ENCODE peak calls at places on chromosomes 11 and 22, in five cellular contexts. L is spleen, B is cardiac muscle cell, A is IMR-90, E is mucosa of descending colon. X is an unnamed sample. For H3K4me1, the result is how much of the 10 kb centered on the place peaks cover.

GRCh38 chr11:91926967-91927366 is 297.7 kb upstream of the FAT3 start:
- DNase-seq in L (no peak), B (peak), A (no peak), E (peak), X (no peak)

GRCh38 chr11:132650969-132651720 is 881.2 kb downstream of the OPCML start:
- DNase-seq in L (no peak), B (no peak), A (no peak), E (no peak), X (no peak)

GRCh38 chr22:20432244-20432686 is 5.4 kb downstream of the SCARF2 start:
- DNase-seq in L (peak), B (no peak), A (no peak), E (no peak), X (no peak)

GRCh38 chr11:68343761-68344256 is 31.4 kb downstream of the LRP5 start:
- DNase-seq in L (no peak), B (no peak), A (no peak), E (peak), X (no peak)

GRCh38 chr11:12260731-12261521 is 116.4 kb upstream of the PARVA start:
- DNase-seq in L (no peak), B (no peak), A (no peak), E (no peak), X (no peak)

GRCh38 chr11:116310215-116310614 is 462.6 kb downstream of the BUD13 start:
- DNase-seq in L (no peak), B (peak), A (peak), E (no peak), X (no peak)

GRCh38 chr11:73294604-73295003 is 13.5 kb upstream of the ARHGEF17 start:
- DNase-seq in L (peak), B (no peak), A (no peak), E (no peak), X (no peak)

GRCh38 chr22:42959472-42960145 is 55.3 kb downstream of the PACSIN2 start:
- DNase-seq in L (no peak), B (peak), A (peak), E (no peak), X (no peak)

GRCh38 chr22:39494471-39495120 is 7.5 kb upstream of the MIEF1 start:
- DNase-seq in L (no peak), B (no peak), A (peak), E (no peak), X (no peak)

GRCh38 chr11:128544625-128545024 is 42.7 kb downstream of the ETS1 start:
- DNase-seq in L (no peak), B (peak), A (peak), E (no peak), X (no peak)

GRCh38 chr22:20764053-20764720 is 9.7 kb upstream of the SERPIND1 start:
- DNase-seq in L (no peak), B (no peak), A (no peak), E (no peak), X (no peak)

GRCh38 chr11:93326681-93327080 is 3.9 kb upstream of the DEUP1 start:
- DNase-seq in L (no peak), B (no peak), A (no peak), E (no peak), X (no peak)

GRCh38 chr11:35983965-35984364 is 40.1 kb downstream of the LDLRAD3 start:
- DNase-seq in L (no peak), B (no peak), A (no peak), E (no peak), X (no peak)

GRCh38 chr22:46731246-46732040 is 6.6 kb downstream of the CERK start:
- DNase-seq in L (no peak), B (no peak), A (no peak), E (peak), X (no peak)

GRCh38 chr11:69450064-69450856 is 31.2 kb upstream of the LINC01488 start:
- DNase-seq in L (no peak), B (no peak), A (no peak), E (peak), X (peak)

GRCh38 chr11:122705396-122705795 is 49.9 kb downstream of the UBASH3B start:
- DNase-seq in L (no peak), B (no peak), A (no peak), E (no peak), X (no peak)

GRCh38 chr11:69326622-69327219 is 32.8 kb downstream of the MYEOV start:
- DNase-seq in L (no peak), B (no peak), A (no peak), E (no peak), X (no peak)

GRCh38 chr11:124569697-124570096 is at the start of gene OR8A1:
- DNase-seq in L (no peak), B (no peak), A (no peak), E (no peak), X (no peak)

GRCh38 chr11:84812351-84813083 is 814.6 kb downstream of the DLG2 start:
- DNase-seq in L (no peak), B (no peak), A (no peak), E (no peak), X (no peak)

GRCh38 chr11:9001736-9002135 is 2.1 kb downstream of the NRIP3 start:
- DNase-seq in L (no peak), B (peak), A (peak), E (no peak), X (no peak)

GRCh38 chr11:70842256-70842655 is 410.1 kb downstream of the SHANK2 start:
- DNase-seq in L (no peak), B (no peak), A (no peak), E (no peak), X (no peak)

GRCh38 chr11:95148938-95149337 is 59.3 kb downstream of the ENDOD1 start:
- DNase-seq in L (no peak), B (no peak), A (no peak), E (no peak), X (no peak)

GRCh38 chr11:115676768-115677167 is 172.6 kb upstream of the CADM1 start:
- DNase-seq in L (no peak), B (peak), A (peak), E (no peak), X (no peak)

GRCh38 chr11:57566035-57566504 is 1.4 kb downstream of the UBE2L6 start:
- DNase-seq in L (no peak), B (peak), A (peak), E (peak), X (no peak)

GRCh38 chr11:122746050-122746478 is 90.5 kb downstream of the UBASH3B start:
- DNase-seq in L (no peak), B (no peak), A (no peak), E (no peak), X (no peak)

GRCh38 chr11:32153747-32154146 is 62.9 kb downstream of the RCN1 start:
- DNase-seq in L (no peak), B (no peak), A (no peak), E (no peak), X (no peak)

GRCh38 chr22:32199341-32199740 is 5.5 kb downstream of the RFPL2 start:
- DNase-seq in L (no peak), B (no peak), A (no peak), E (no peak), X (no peak)

GRCh38 chr22:17791196-17791595 is 16.9 kb upstream of the BID start:
- DNase-seq in L (no peak), B (no peak), A (no peak), E (no peak), X (no peak)

GRCh38 chr11:43285826-43286225 is 26.0 kb upstream of the API5 start:
- DNase-seq in L (no peak), B (no peak), A (no peak), E (no peak), X (no peak)

GRCh38 chr11:113249491-113249763 is 65.0 kb upstream of the TTC12 start:
- DNase-seq in L (no peak), B (peak), A (no peak), E (no peak), X (no peak)

GRCh38 chr11:118908931-118909618 is 16.7 kb downstream of the BCL9L start:
- DNase-seq in L (peak), B (peak), A (peak), E (peak), X (peak)

GRCh38 chr11:19905280-19905853 is 192.7 kb downstream of the NAV2 start:
- DNase-seq in L (no peak), B (peak), A (peak), E (no peak), X (no peak)

DNA sequence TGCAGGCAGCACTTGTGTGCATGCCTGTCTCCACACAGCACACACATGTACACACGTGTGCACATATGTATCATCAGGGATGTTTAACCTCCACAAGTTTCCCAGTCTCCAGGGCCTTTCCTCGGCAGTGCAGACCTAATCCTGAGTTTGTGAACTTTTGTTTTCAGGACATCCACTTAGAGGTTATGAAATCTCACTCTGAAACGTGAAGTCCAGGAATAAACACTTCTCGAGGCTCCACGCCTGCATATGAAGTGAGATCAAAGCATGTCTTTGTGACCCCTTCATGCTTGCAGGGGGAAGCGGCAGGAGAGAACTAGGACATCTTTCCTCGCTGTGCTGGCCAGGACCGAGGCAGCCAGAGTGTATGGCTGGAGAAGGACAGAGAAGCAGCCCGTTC is 3.1 kb downstream of the SHISAL1 start:
- DNase-seq in L (no peak), B (peak), A (no peak), E (no peak), X (no peak)
- H3K4me1 ChIP-seq in L (under half), B (under half), A (under half), E (under half), X (under half)

GRCh38 chr11:126878892-126879291 is 121.7 kb downstream of the KIRREL3 start:
- DNase-seq in L (no peak), B (no peak), A (no peak), E (no peak), X (no peak)
- H3K4me1 ChIP-seq in L (under half), B (under half), A (under half), E (under half), X (under half)

DNA sequence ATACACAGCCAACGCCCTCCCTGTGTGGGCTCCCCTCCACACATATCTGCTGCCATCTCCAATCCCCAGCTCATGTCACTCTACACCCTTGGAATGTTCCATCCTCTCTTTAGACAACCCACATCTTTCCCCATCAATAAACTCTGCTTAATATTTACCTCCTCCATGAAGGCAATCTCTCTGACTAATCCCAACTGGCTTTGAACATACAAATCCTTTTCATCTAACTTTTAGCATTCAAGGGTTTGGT is 135.5 kb upstream of the PITPNB start:
- DNase-seq in L (no peak), B (no peak), A (no peak), E (no peak), X (no peak)
- H3K4me1 ChIP-seq in L (under half), B (under half), A (under half), E (under half), X (under half)

DNA sequence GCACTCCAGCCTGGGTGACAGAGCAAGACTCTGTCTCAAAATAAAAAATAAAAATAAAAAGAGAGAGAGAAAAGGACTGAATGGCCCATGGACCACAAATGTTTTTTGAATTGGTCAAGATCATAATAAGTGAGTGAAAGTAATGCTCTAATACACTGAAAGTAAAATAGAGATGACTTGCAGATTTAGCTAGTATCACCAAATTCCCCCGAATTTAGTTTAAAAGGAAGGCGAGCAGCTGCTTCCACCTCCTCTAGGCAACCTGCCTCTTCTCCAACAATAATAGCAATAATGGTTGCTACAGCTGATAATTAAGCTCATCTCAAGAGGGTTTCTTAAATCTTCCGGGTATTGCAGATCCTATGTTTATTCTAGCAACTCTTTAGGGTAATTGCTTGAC is 36.8 kb downstream of the CELF1 start:
- DNase-seq in L (no peak), B (no peak), A (no peak), E (no peak), X (no peak)
- H3K4me1 ChIP-seq in L (half or more), B (under half), A (under half), E (under half), X (under half)

DNA sequence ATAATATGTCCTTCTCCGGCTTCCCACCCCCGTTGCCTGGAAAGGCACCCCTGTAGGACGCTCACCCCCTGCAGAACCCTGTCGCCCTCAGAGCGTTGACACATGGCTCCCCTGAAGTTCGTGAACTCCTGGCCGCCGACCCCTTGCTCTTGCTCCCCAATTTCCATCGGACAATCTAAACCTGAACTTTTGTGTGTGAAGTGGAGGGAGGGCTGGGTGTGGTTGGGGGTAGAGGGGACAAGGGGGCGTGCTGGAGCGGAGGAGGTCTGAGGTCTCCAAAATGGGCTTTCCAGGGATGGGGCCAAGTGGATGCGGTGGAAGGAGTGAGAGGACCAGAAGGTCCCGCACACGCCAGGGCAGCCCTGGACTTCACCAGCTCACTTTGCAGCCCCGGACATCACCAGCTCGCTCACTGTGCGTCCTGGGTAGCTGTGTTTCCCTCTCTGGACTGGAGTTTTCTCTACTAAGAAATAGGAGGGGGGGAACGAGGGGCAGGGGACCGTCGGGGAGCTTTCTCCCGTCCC is 18.6 kb downstream of the CREB3L1 start:
- DNase-seq in L (no peak), B (peak), A (no peak), E (no peak), X (no peak)
- H3K4me1 ChIP-seq in L (under half), B (under half), A (half or more), E (under half), X (under half)

GRCh38 chr11:66066751-66067150 is 3.3 kb upstream of the PACS1 start:
- DNase-seq in L (no peak), B (no peak), A (no peak), E (no peak), X (no peak)
- H3K4me1 ChIP-seq in L (under half), B (under half), A (under half), E (under half), X (under half)

DNA sequence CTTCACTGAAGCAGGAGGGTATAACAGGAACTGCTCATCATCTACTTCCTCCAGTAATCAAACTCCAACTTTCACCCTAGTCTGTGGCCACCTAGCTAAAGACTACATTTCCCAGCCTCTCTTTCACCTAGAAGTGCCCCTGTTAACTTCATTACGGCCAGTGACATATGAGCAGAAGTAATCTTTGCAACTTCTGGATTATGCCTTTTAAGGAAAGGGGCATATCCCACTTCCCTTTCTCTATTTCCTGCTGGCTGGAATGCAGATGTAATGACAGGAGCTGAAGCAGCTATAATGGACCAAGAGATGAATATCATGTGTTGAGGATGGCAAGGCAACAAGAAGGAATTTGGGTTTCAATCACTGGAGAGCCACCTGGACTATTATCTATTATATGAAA is 7.6 kb upstream of the VPS37C start:
- DNase-seq in L (no peak), B (no peak), A (no peak), E (no peak), X (no peak)
- H3K4me1 ChIP-seq in L (under half), B (under half), A (under half), E (under half), X (under half)

GRCh38 chr11:66882540-66882939 is 25.7 kb downstream of the LRFN4 start:
- DNase-seq in L (no peak), B (no peak), A (no peak), E (no peak), X (no peak)
- H3K4me1 ChIP-seq in L (under half), B (under half), A (under half), E (under half), X (under half)

X was measured in uterus.